ENCODE peak calls at places on chromosome 11, in eight cellular contexts. W is EH, A is endothelial cell, T is hepatic stellate cell, X is astrocyte of the spinal cord, S is heart right ventricle, B is HCT116, N is ELF-1. G is an unnamed sample.

GRCh38 chr11:102476812-102477211 is 24.2 kb upstream of the TMEM123 start:
- DNase-seq in W (peak), A (peak), T (no peak), X (no peak), S (no peak), B (no peak), N (peak), G (no peak)

GRCh38 chr11:88188251-88189030 is 13.2 kb upstream of the RAB38 start:
- DNase-seq in W (peak), A (no peak), T (no peak), X (peak), S (no peak), B (no peak), N (peak), G (no peak)

GRCh38 chr11:119852741-119853140 is 123.7 kb upstream of the NECTIN1 start:
- DNase-seq in W (no peak), A (no peak), T (no peak), X (no peak), S (no peak), B (no peak), N (peak), G (no peak)

GRCh38 chr11:100849914-100850235 is 162.8 kb downstream of the ARHGAP42 start:
- DNase-seq in W (no peak), A (no peak), T (no peak), X (no peak), S (no peak), B (no peak), N (no peak), G (no peak)

GRCh38 chr11:125162743-125163142 is 1.8 kb upstream of the PKNOX2 start:
- DNase-seq in W (no peak), A (no peak), T (no peak), X (no peak), S (no peak), B (no peak), N (peak), G (no peak)

GRCh38 chr11:16151138-16151537 is 205.2 kb downstream of the SOX6 start:
- DNase-seq in W (no peak), A (no peak), T (no peak), X (no peak), S (no peak), B (no peak), N (no peak), G (no peak)

GRCh38 chr11:33881651-33882279 is 10.1 kb downstream of the LMO2 start:
- DNase-seq in W (no peak), A (no peak), T (no peak), X (no peak), S (no peak), B (no peak), N (no peak), G (no peak)

GRCh38 chr11:79087238-79087956 is 353.4 kb downstream of the TENM4 start:
- DNase-seq in W (peak), A (no peak), T (peak), X (peak), S (no peak), B (no peak), N (peak), G (no peak)

GRCh38 chr11:40380871-40381270 is 1078.6 kb downstream of the LRRC4C start:
- DNase-seq in W (no peak), A (no peak), T (no peak), X (no peak), S (no peak), B (peak), N (no peak), G (no peak)

GRCh38 chr11:126268361-126268707 is 361 bp downstream of the SRPRA start:
- DNase-seq in W (no peak), A (peak), T (peak), X (no peak), S (no peak), B (no peak), N (no peak), G (no peak)

GRCh38 chr11:95229199-95230053 is 1.6 kb downstream of the SESN3 start:
- DNase-seq in W (no peak), A (no peak), T (no peak), X (peak), S (no peak), B (no peak), N (no peak), G (no peak)

GRCh38 chr11:115286614-115287013 is 217.6 kb downstream of the CADM1 start:
- DNase-seq in W (no peak), A (no peak), T (no peak), X (no peak), S (no peak), B (no peak), N (no peak), G (no peak)

GRCh38 chr11:116925050-116925449 is 87.6 kb upstream of the APOA1 start:
- DNase-seq in W (no peak), A (no peak), T (no peak), X (no peak), S (no peak), B (no peak), N (no peak), G (no peak)

GRCh38 chr11:20840341-20840740 is 171.0 kb downstream of the NELL1 start:
- DNase-seq in W (no peak), A (no peak), T (no peak), X (no peak), S (no peak), B (no peak), N (no peak), G (no peak)

GRCh38 chr11:63802637-63803414 is 10.4 kb upstream of the SPINDOC start:
- DNase-seq in W (peak), A (no peak), T (no peak), X (no peak), S (no peak), B (peak), N (peak), G (no peak)